ENCODE peak calls at places on chromosomes 7 and 10, in six cellular contexts. One of them, this sample, is unnamed.

GRCh38 chr10:24958701-24959392 is 6.4 kb upstream of the PRTFDC1 start:
- DNase-seq in tibial artery: peak
- DNase-seq in CD8-positive, alpha-beta T cell: no peak
- DNase-seq in naive thymus-derived CD8-positive, alpha-beta T cell: no peak
- DNase-seq in dorsolateral prefrontal cortex: no peak
- DNase-seq in aorta: no peak
- DNase-seq in this sample: no peak

GRCh38 chr10:120538091-120538490 is 81.1 kb downstream of the PLPP4 start:
- DNase-seq in tibial artery: no peak
- DNase-seq in CD8-positive, alpha-beta T cell: no peak
- DNase-seq in naive thymus-derived CD8-positive, alpha-beta T cell: no peak
- DNase-seq in dorsolateral prefrontal cortex: peak
- DNase-seq in aorta: no peak
- DNase-seq in this sample: no peak

GRCh38 chr10:15265558-15265957 is 97.1 kb upstream of the NMT2 start:
- DNase-seq in tibial artery: no peak
- DNase-seq in CD8-positive, alpha-beta T cell: no peak
- DNase-seq in naive thymus-derived CD8-positive, alpha-beta T cell: no peak
- DNase-seq in dorsolateral prefrontal cortex: no peak
- DNase-seq in aorta: no peak
- DNase-seq in this sample: no peak

GRCh38 chr10:45000764-45001381 is at the start of gene ZNF22:
- DNase-seq in tibial artery: peak
- DNase-seq in CD8-positive, alpha-beta T cell: peak
- DNase-seq in naive thymus-derived CD8-positive, alpha-beta T cell: peak
- DNase-seq in dorsolateral prefrontal cortex: peak
- DNase-seq in aorta: peak
- DNase-seq in this sample: peak

GRCh38 chr10:24249829-24250415 is 41.0 kb downstream of the KIAA1217 start:
- DNase-seq in tibial artery: no peak
- DNase-seq in CD8-positive, alpha-beta T cell: no peak
- DNase-seq in naive thymus-derived CD8-positive, alpha-beta T cell: no peak
- DNase-seq in dorsolateral prefrontal cortex: no peak
- DNase-seq in aorta: no peak
- DNase-seq in this sample: no peak

GRCh38 chr10:4283841-4284610 is 499.0 kb upstream of the KLF6 start:
- DNase-seq in tibial artery: peak
- DNase-seq in CD8-positive, alpha-beta T cell: no peak
- DNase-seq in naive thymus-derived CD8-positive, alpha-beta T cell: no peak
- DNase-seq in dorsolateral prefrontal cortex: no peak
- DNase-seq in aorta: peak
- DNase-seq in this sample: no peak

GRCh38 chr7:101433688-101434087 is 71.0 kb downstream of the COL26A1 start:
- DNase-seq in tibial artery: no peak
- DNase-seq in CD8-positive, alpha-beta T cell: no peak
- DNase-seq in naive thymus-derived CD8-positive, alpha-beta T cell: no peak
- DNase-seq in dorsolateral prefrontal cortex: no peak
- DNase-seq in aorta: no peak
- DNase-seq in this sample: no peak

GRCh38 chr7:55307123-55307916 is 57.8 kb upstream of the LANCL2 start:
- DNase-seq in tibial artery: no peak
- DNase-seq in CD8-positive, alpha-beta T cell: no peak
- DNase-seq in naive thymus-derived CD8-positive, alpha-beta T cell: no peak
- DNase-seq in dorsolateral prefrontal cortex: no peak
- DNase-seq in aorta: no peak
- DNase-seq in this sample: no peak

GRCh38 chr10:70300461-70300860 is 16.7 kb upstream of the NPFFR1 start:
- DNase-seq in tibial artery: no peak
- DNase-seq in CD8-positive, alpha-beta T cell: no peak
- DNase-seq in naive thymus-derived CD8-positive, alpha-beta T cell: no peak
- DNase-seq in dorsolateral prefrontal cortex: no peak
- DNase-seq in aorta: no peak
- DNase-seq in this sample: no peak

GRCh38 chr7:82360591-82361386 is 82.8 kb downstream of the CACNA2D1 start:
- DNase-seq in tibial artery: no peak
- DNase-seq in CD8-positive, alpha-beta T cell: no peak
- DNase-seq in naive thymus-derived CD8-positive, alpha-beta T cell: no peak
- DNase-seq in dorsolateral prefrontal cortex: no peak
- DNase-seq in aorta: no peak
- DNase-seq in this sample: no peak

GRCh38 chr10:21732067-21732772 is 198.2 kb downstream of the MLLT10 start:
- DNase-seq in tibial artery: no peak
- DNase-seq in CD8-positive, alpha-beta T cell: peak
- DNase-seq in naive thymus-derived CD8-positive, alpha-beta T cell: peak
- DNase-seq in dorsolateral prefrontal cortex: peak
- DNase-seq in aorta: peak
- DNase-seq in this sample: no peak

GRCh38 chr7:143046334-143046935 is 5.7 kb upstream of the OR6V1 start:
- DNase-seq in tibial artery: no peak
- DNase-seq in CD8-positive, alpha-beta T cell: no peak
- DNase-seq in naive thymus-derived CD8-positive, alpha-beta T cell: no peak
- DNase-seq in dorsolateral prefrontal cortex: no peak
- DNase-seq in aorta: no peak
- DNase-seq in this sample: no peak

GRCh38 chr7:139731802-139732470 is 45.9 kb downstream of the HIPK2 start:
- DNase-seq in tibial artery: peak
- DNase-seq in CD8-positive, alpha-beta T cell: no peak
- DNase-seq in naive thymus-derived CD8-positive, alpha-beta T cell: no peak
- DNase-seq in dorsolateral prefrontal cortex: peak
- DNase-seq in aorta: peak
- DNase-seq in this sample: no peak

GRCh38 chr10:117551322-117552155 is 9.0 kb downstream of the EMX2 start:
- DNase-seq in tibial artery: no peak
- DNase-seq in CD8-positive, alpha-beta T cell: no peak
- DNase-seq in naive thymus-derived CD8-positive, alpha-beta T cell: no peak
- DNase-seq in dorsolateral prefrontal cortex: no peak
- DNase-seq in aorta: peak
- DNase-seq in this sample: no peak

GRCh38 chr7:147636553-147636952 is 954.0 kb upstream of the C7orf33 start:
- DNase-seq in tibial artery: no peak
- DNase-seq in CD8-positive, alpha-beta T cell: no peak
- DNase-seq in naive thymus-derived CD8-positive, alpha-beta T cell: no peak
- DNase-seq in dorsolateral prefrontal cortex: no peak
- DNase-seq in aorta: no peak
- DNase-seq in this sample: no peak

GRCh38 chr7:48426966-48427555 is 255.8 kb downstream of the ABCA13 start:
- DNase-seq in tibial artery: no peak
- DNase-seq in CD8-positive, alpha-beta T cell: no peak
- DNase-seq in naive thymus-derived CD8-positive, alpha-beta T cell: no peak
- DNase-seq in dorsolateral prefrontal cortex: no peak
- DNase-seq in aorta: no peak
- DNase-seq in this sample: no peak

GRCh38 chr7:13262929-13263530 is 575.6 kb downstream of the ARL4A start:
- DNase-seq in tibial artery: no peak
- DNase-seq in CD8-positive, alpha-beta T cell: no peak
- DNase-seq in naive thymus-derived CD8-positive, alpha-beta T cell: peak
- DNase-seq in dorsolateral prefrontal cortex: no peak
- DNase-seq in aorta: no peak
- DNase-seq in this sample: no peak

GRCh38 chr10:119680668-119681070 is 29.5 kb downstream of the BAG3 start:
- DNase-seq in tibial artery: no peak
- DNase-seq in CD8-positive, alpha-beta T cell: no peak
- DNase-seq in naive thymus-derived CD8-positive, alpha-beta T cell: no peak
- DNase-seq in dorsolateral prefrontal cortex: no peak
- DNase-seq in aorta: peak
- DNase-seq in this sample: no peak

GRCh38 chr10:28331821-28332220 is 29.0 kb upstream of the MPP7 start:
- DNase-seq in tibial artery: no peak
- DNase-seq in CD8-positive, alpha-beta T cell: no peak
- DNase-seq in naive thymus-derived CD8-positive, alpha-beta T cell: peak
- DNase-seq in dorsolateral prefrontal cortex: no peak
- DNase-seq in aorta: no peak
- DNase-seq in this sample: no peak

GRCh38 chr7:123916240-123916724 is 8.8 kb upstream of the SPAM1 start:
- DNase-seq in tibial artery: no peak
- DNase-seq in CD8-positive, alpha-beta T cell: no peak
- DNase-seq in naive thymus-derived CD8-positive, alpha-beta T cell: no peak
- DNase-seq in dorsolateral prefrontal cortex: no peak
- DNase-seq in aorta: no peak
- DNase-seq in this sample: no peak

GRCh38 chr7:72244826-72245398 is 167.2 kb downstream of the CALN1 start:
- DNase-seq in tibial artery: no peak
- DNase-seq in CD8-positive, alpha-beta T cell: no peak
- DNase-seq in naive thymus-derived CD8-positive, alpha-beta T cell: no peak
- DNase-seq in dorsolateral prefrontal cortex: no peak
- DNase-seq in aorta: no peak
- DNase-seq in this sample: no peak